ENCODE peak calls at places on chromosomes 7 and 10, in ten cellular contexts. One of them, this sample, is unnamed.
A peak's percentile ranks its signal among the peaks of the same experiment; 100 is the strongest.

GRCh38 chr10:77575271-77576006 is 62.2 kb downstream of the KCNMA1 start:
- DNase-seq in stimulated activated naive CD8-positive, alpha-beta T cell treated with anti-CD3 and anti-CD28 coated beads, Interleukin-15, Interleukin-2, amounts not matched to agents 100 U/mL and 50 U/mL, for 24 hours: no peak
- DNase-seq in activated CD4-positive, alpha-beta T cell treated with anti-CD3 and anti-CD28 coated beads for 1 hour: no peak
- DNase-seq in ovary: no peak
- DNase-seq in NCI-H1417 treated with DMSO at 0.1 percent for 48 hours: no peak
- DNase-seq in ACHN: no peak
- DNase-seq in occipital lobe: no peak
- DNase-seq in midbrain: no peak
- DNase-seq in HCEC 1CT: no peak
- DNase-seq in M059J: no peak
- DNase-seq in this sample: no peak

GRCh38 chr10:14017380-14017943 is 313.3 kb downstream of the FRMD4A start:
- DNase-seq in occipital lobe: no peak
- DNase-seq in ACHN: no peak
- DNase-seq in HCEC 1CT: no peak
- DNase-seq in activated CD4-positive, alpha-beta T cell treated with anti-CD3 and anti-CD28 coated beads for 1 hour: no peak
- DNase-seq in NCI-H1417 treated with DMSO at 0.1 percent for 48 hours: no peak
- DNase-seq in M059J: no peak
- DNase-seq in ovary: no peak
- DNase-seq in midbrain: no peak
- DNase-seq in stimulated activated naive CD8-positive, alpha-beta T cell treated with anti-CD3 and anti-CD28 coated beads, Interleukin-15, Interleukin-2, amounts not matched to agents 100 U/mL and 50 U/mL, for 24 hours: no peak
- DNase-seq in this sample: no peak

GRCh38 chr10:19929466-19930140 is 113.4 kb downstream of the PLXDC2 start:
- DNase-seq in midbrain: no peak
- DNase-seq in ACHN: peak; percentile 34
- DNase-seq in occipital lobe: no peak
- DNase-seq in stimulated activated naive CD8-positive, alpha-beta T cell treated with anti-CD3 and anti-CD28 coated beads, Interleukin-15, Interleukin-2, amounts not matched to agents 100 U/mL and 50 U/mL, for 24 hours: no peak
- DNase-seq in NCI-H1417 treated with DMSO at 0.1 percent for 48 hours: no peak
- DNase-seq in ovary: no peak
- DNase-seq in activated CD4-positive, alpha-beta T cell treated with anti-CD3 and anti-CD28 coated beads for 1 hour: no peak
- DNase-seq in M059J: peak; percentile 37
- DNase-seq in HCEC 1CT: no peak
- DNase-seq in this sample: no peak

GRCh38 chr7:101865031-101865824 is 47.8 kb downstream of the CUX1 start:
- DNase-seq in ACHN: no peak
- DNase-seq in ovary: no peak
- DNase-seq in occipital lobe: no peak
- DNase-seq in M059J: no peak
- DNase-seq in HCEC 1CT: no peak
- DNase-seq in NCI-H1417 treated with DMSO at 0.1 percent for 48 hours: no peak
- DNase-seq in midbrain: no peak
- DNase-seq in activated CD4-positive, alpha-beta T cell treated with anti-CD3 and anti-CD28 coated beads for 1 hour: no peak
- DNase-seq in stimulated activated naive CD8-positive, alpha-beta T cell treated with anti-CD3 and anti-CD28 coated beads, Interleukin-15, Interleukin-2, amounts not matched to agents 100 U/mL and 50 U/mL, for 24 hours: no peak
- DNase-seq in this sample: no peak

GRCh38 chr10:65340340-65340739 is 1585.5 kb upstream of the LRRTM3 start:
- DNase-seq in occipital lobe: no peak
- DNase-seq in ovary: no peak
- DNase-seq in NCI-H1417 treated with DMSO at 0.1 percent for 48 hours: no peak
- DNase-seq in activated CD4-positive, alpha-beta T cell treated with anti-CD3 and anti-CD28 coated beads for 1 hour: no peak
- DNase-seq in midbrain: no peak
- DNase-seq in stimulated activated naive CD8-positive, alpha-beta T cell treated with anti-CD3 and anti-CD28 coated beads, Interleukin-15, Interleukin-2, amounts not matched to agents 100 U/mL and 50 U/mL, for 24 hours: no peak
- DNase-seq in M059J: no peak
- DNase-seq in ACHN: no peak
- DNase-seq in HCEC 1CT: no peak
- DNase-seq in this sample: no peak

GRCh38 chr10:31768467-31768866 is 160.2 kb downstream of the ARHGAP12 start:
- DNase-seq in occipital lobe: no peak
- DNase-seq in M059J: no peak
- DNase-seq in ACHN: no peak
- DNase-seq in stimulated activated naive CD8-positive, alpha-beta T cell treated with anti-CD3 and anti-CD28 coated beads, Interleukin-15, Interleukin-2, amounts not matched to agents 100 U/mL and 50 U/mL, for 24 hours: no peak
- DNase-seq in NCI-H1417 treated with DMSO at 0.1 percent for 48 hours: no peak
- DNase-seq in HCEC 1CT: peak; percentile 80
- DNase-seq in ovary: no peak
- DNase-seq in activated CD4-positive, alpha-beta T cell treated with anti-CD3 and anti-CD28 coated beads for 1 hour: no peak
- DNase-seq in midbrain: no peak
- DNase-seq in this sample: no peak

GRCh38 chr10:79981356-79981672 is 32.4 kb upstream of the SFTPD start:
- DNase-seq in activated CD4-positive, alpha-beta T cell treated with anti-CD3 and anti-CD28 coated beads for 1 hour: no peak
- DNase-seq in ovary: no peak
- DNase-seq in stimulated activated naive CD8-positive, alpha-beta T cell treated with anti-CD3 and anti-CD28 coated beads, Interleukin-15, Interleukin-2, amounts not matched to agents 100 U/mL and 50 U/mL, for 24 hours: no peak
- DNase-seq in HCEC 1CT: no peak
- DNase-seq in midbrain: no peak
- DNase-seq in M059J: no peak
- DNase-seq in ACHN: no peak
- DNase-seq in NCI-H1417 treated with DMSO at 0.1 percent for 48 hours: no peak
- DNase-seq in occipital lobe: no peak
- DNase-seq in this sample: no peak

GRCh38 chr7:18405731-18406130 is 89.8 kb upstream of the HDAC9 start:
- DNase-seq in M059J: no peak
- DNase-seq in activated CD4-positive, alpha-beta T cell treated with anti-CD3 and anti-CD28 coated beads for 1 hour: no peak
- DNase-seq in NCI-H1417 treated with DMSO at 0.1 percent for 48 hours: no peak
- DNase-seq in ACHN: no peak
- DNase-seq in ovary: no peak
- DNase-seq in occipital lobe: no peak
- DNase-seq in midbrain: no peak
- DNase-seq in stimulated activated naive CD8-positive, alpha-beta T cell treated with anti-CD3 and anti-CD28 coated beads, Interleukin-15, Interleukin-2, amounts not matched to agents 100 U/mL and 50 U/mL, for 24 hours: no peak
- DNase-seq in HCEC 1CT: no peak
- DNase-seq in this sample: no peak

GRCh38 chr10:3494879-3495230 is 290.2 kb downstream of the KLF6 start:
- DNase-seq in occipital lobe: no peak
- DNase-seq in activated CD4-positive, alpha-beta T cell treated with anti-CD3 and anti-CD28 coated beads for 1 hour: no peak
- DNase-seq in midbrain: no peak
- DNase-seq in HCEC 1CT: no peak
- DNase-seq in ovary: peak; percentile 47
- DNase-seq in stimulated activated naive CD8-positive, alpha-beta T cell treated with anti-CD3 and anti-CD28 coated beads, Interleukin-15, Interleukin-2, amounts not matched to agents 100 U/mL and 50 U/mL, for 24 hours: no peak
- DNase-seq in ACHN: no peak
- DNase-seq in M059J: no peak
- DNase-seq in NCI-H1417 treated with DMSO at 0.1 percent for 48 hours: no peak
- DNase-seq in this sample: no peak

GRCh38 chr10:113060221-113061053 is 110.4 kb downstream of the TCF7L2 start:
- DNase-seq in HCEC 1CT: no peak
- DNase-seq in M059J: no peak
- DNase-seq in occipital lobe: peak; percentile 26
- DNase-seq in ACHN: no peak
- DNase-seq in midbrain: peak; percentile 77
- DNase-seq in NCI-H1417 treated with DMSO at 0.1 percent for 48 hours: no peak
- DNase-seq in ovary: no peak
- DNase-seq in activated CD4-positive, alpha-beta T cell treated with anti-CD3 and anti-CD28 coated beads for 1 hour: no peak
- DNase-seq in stimulated activated naive CD8-positive, alpha-beta T cell treated with anti-CD3 and anti-CD28 coated beads, Interleukin-15, Interleukin-2, amounts not matched to agents 100 U/mL and 50 U/mL, for 24 hours: no peak
- DNase-seq in this sample: no peak

GRCh38 chr7:21426286-21426957 is 1.5 kb upstream of the SP4 start:
- DNase-seq in stimulated activated naive CD8-positive, alpha-beta T cell treated with anti-CD3 and anti-CD28 coated beads, Interleukin-15, Interleukin-2, amounts not matched to agents 100 U/mL and 50 U/mL, for 24 hours: no peak
- DNase-seq in activated CD4-positive, alpha-beta T cell treated with anti-CD3 and anti-CD28 coated beads for 1 hour: no peak
- DNase-seq in midbrain: no peak
- DNase-seq in ovary: no peak
- DNase-seq in M059J: peak; percentile 7
- DNase-seq in ACHN: no peak
- DNase-seq in NCI-H1417 treated with DMSO at 0.1 percent for 48 hours: no peak
- DNase-seq in occipital lobe: no peak
- DNase-seq in HCEC 1CT: no peak
- DNase-seq in this sample: peak; percentile 11

GRCh38 chr7:16115374-16115773 is 306.0 kb downstream of the CRPPA start:
- DNase-seq in occipital lobe: no peak
- DNase-seq in stimulated activated naive CD8-positive, alpha-beta T cell treated with anti-CD3 and anti-CD28 coated beads, Interleukin-15, Interleukin-2, amounts not matched to agents 100 U/mL and 50 U/mL, for 24 hours: no peak
- DNase-seq in ovary: no peak
- DNase-seq in ACHN: no peak
- DNase-seq in NCI-H1417 treated with DMSO at 0.1 percent for 48 hours: no peak
- DNase-seq in activated CD4-positive, alpha-beta T cell treated with anti-CD3 and anti-CD28 coated beads for 1 hour: no peak
- DNase-seq in HCEC 1CT: no peak
- DNase-seq in M059J: no peak
- DNase-seq in midbrain: no peak
- DNase-seq in this sample: no peak

GRCh38 chr10:49679480-49679893 is at the start of gene C10orf53:
- DNase-seq in M059J: no peak
- DNase-seq in midbrain: peak; percentile 34
- DNase-seq in ovary: no peak
- DNase-seq in stimulated activated naive CD8-positive, alpha-beta T cell treated with anti-CD3 and anti-CD28 coated beads, Interleukin-15, Interleukin-2, amounts not matched to agents 100 U/mL and 50 U/mL, for 24 hours: peak; percentile 37
- DNase-seq in NCI-H1417 treated with DMSO at 0.1 percent for 48 hours: no peak
- DNase-seq in occipital lobe: peak; percentile 36
- DNase-seq in activated CD4-positive, alpha-beta T cell treated with anti-CD3 and anti-CD28 coated beads for 1 hour: no peak
- DNase-seq in ACHN: peak; percentile 59
- DNase-seq in HCEC 1CT: no peak
- DNase-seq in this sample: peak; percentile 39

GRCh38 chr10:119859422-119860258 is 13.0 kb downstream of the MCMBP start:
- DNase-seq in occipital lobe: no peak
- DNase-seq in ovary: no peak
- DNase-seq in stimulated activated naive CD8-positive, alpha-beta T cell treated with anti-CD3 and anti-CD28 coated beads, Interleukin-15, Interleukin-2, amounts not matched to agents 100 U/mL and 50 U/mL, for 24 hours: no peak
- DNase-seq in M059J: peak; percentile 50
- DNase-seq in NCI-H1417 treated with DMSO at 0.1 percent for 48 hours: no peak
- DNase-seq in activated CD4-positive, alpha-beta T cell treated with anti-CD3 and anti-CD28 coated beads for 1 hour: no peak
- DNase-seq in HCEC 1CT: peak; percentile 39
- DNase-seq in ACHN: peak; percentile 61
- DNase-seq in midbrain: peak; percentile 49
- DNase-seq in this sample: no peak

GRCh38 chr7:133871757-133872156 is 255.4 kb upstream of the LRGUK start:
- DNase-seq in occipital lobe: no peak
- DNase-seq in ovary: no peak
- DNase-seq in midbrain: no peak
- DNase-seq in activated CD4-positive, alpha-beta T cell treated with anti-CD3 and anti-CD28 coated beads for 1 hour: no peak
- DNase-seq in stimulated activated naive CD8-positive, alpha-beta T cell treated with anti-CD3 and anti-CD28 coated beads, Interleukin-15, Interleukin-2, amounts not matched to agents 100 U/mL and 50 U/mL, for 24 hours: no peak
- DNase-seq in NCI-H1417 treated with DMSO at 0.1 percent for 48 hours: no peak
- DNase-seq in ACHN: no peak
- DNase-seq in HCEC 1CT: no peak
- DNase-seq in M059J: no peak
- DNase-seq in this sample: no peak

This sample was measured in activated CD4-positive, alpha-beta memory T cell treated with anti-CD3 and anti-CD28 coated beads for 36 hours.